ENCODE peak calls at places on chromosome 15, in six cellular contexts. One of them, this sample, is unnamed.

GRCh38 chr15:64634576-64635485 is 140.6 kb downstream of the RBPMS2 start:
- DNase-seq in endothelial cell of umbilical vein: peak; percentile 79
- DNase-seq in ascending aorta: no peak
- DNase-seq in ovary: no peak
- DNase-seq in naive thymus-derived CD4-positive, alpha-beta T cell: no peak
- DNase-seq in PC-3: no peak
- DNase-seq in this sample: no peak

GRCh38 chr15:87200149-87200548 is 1056.4 kb downstream of the NTRK3 start:
- DNase-seq in endothelial cell of umbilical vein: no peak
- DNase-seq in ascending aorta: no peak
- DNase-seq in ovary: no peak
- DNase-seq in naive thymus-derived CD4-positive, alpha-beta T cell: no peak
- DNase-seq in PC-3: no peak
- DNase-seq in this sample: no peak

GRCh38 chr15:79003301-79003700 is 58.5 kb upstream of the CTSH start:
- DNase-seq in endothelial cell of umbilical vein: no peak
- DNase-seq in ascending aorta: no peak
- DNase-seq in ovary: no peak
- DNase-seq in naive thymus-derived CD4-positive, alpha-beta T cell: no peak
- DNase-seq in PC-3: no peak
- DNase-seq in this sample: no peak

GRCh38 chr15:100131321-100132224 is 210.2 kb downstream of the ADAMTS17 start:
- DNase-seq in endothelial cell of umbilical vein: peak; percentile 25
- DNase-seq in ascending aorta: no peak
- DNase-seq in ovary: no peak
- DNase-seq in naive thymus-derived CD4-positive, alpha-beta T cell: no peak
- DNase-seq in PC-3: peak; percentile 56
- DNase-seq in this sample: no peak

GRCh38 chr15:65828566-65828965 is 36.5 kb upstream of the DENND4A start:
- DNase-seq in endothelial cell of umbilical vein: no peak
- DNase-seq in ascending aorta: no peak
- DNase-seq in ovary: no peak
- DNase-seq in naive thymus-derived CD4-positive, alpha-beta T cell: peak; percentile 79
- DNase-seq in PC-3: no peak
- DNase-seq in this sample: no peak

GRCh38 chr15:74817370-74817737 is 4.7 kb downstream of the LMAN1L start:
- DNase-seq in endothelial cell of umbilical vein: peak; percentile 43
- DNase-seq in ascending aorta: no peak
- DNase-seq in ovary: no peak
- DNase-seq in naive thymus-derived CD4-positive, alpha-beta T cell: no peak
- DNase-seq in PC-3: peak; percentile 75
- DNase-seq in this sample: no peak

GRCh38 chr15:99704444-99704838 is 28.8 kb downstream of the LYSMD4 start:
- DNase-seq in endothelial cell of umbilical vein: peak; percentile 92
- DNase-seq in ascending aorta: no peak
- DNase-seq in ovary: no peak
- DNase-seq in naive thymus-derived CD4-positive, alpha-beta T cell: peak; percentile 80
- DNase-seq in PC-3: peak; percentile 93
- DNase-seq in this sample: peak; percentile 90

GRCh38 chr15:69863446-69863845 is 234.3 kb downstream of the TLE3 start:
- DNase-seq in endothelial cell of umbilical vein: no peak
- DNase-seq in ascending aorta: no peak
- DNase-seq in ovary: no peak
- DNase-seq in naive thymus-derived CD4-positive, alpha-beta T cell: no peak
- DNase-seq in PC-3: no peak
- DNase-seq in this sample: no peak

GRCh38 chr15:29143909-29144308 is 125.7 kb downstream of the NSMCE3 start:
- DNase-seq in endothelial cell of umbilical vein: no peak
- DNase-seq in ascending aorta: no peak
- DNase-seq in ovary: no peak
- DNase-seq in naive thymus-derived CD4-positive, alpha-beta T cell: no peak
- DNase-seq in PC-3: peak; percentile 51
- DNase-seq in this sample: no peak

GRCh38 chr15:66085128-66085527 is 168.4 kb downstream of the MEGF11 start:
- DNase-seq in endothelial cell of umbilical vein: no peak
- DNase-seq in ascending aorta: no peak
- DNase-seq in ovary: no peak
- DNase-seq in naive thymus-derived CD4-positive, alpha-beta T cell: no peak
- DNase-seq in PC-3: peak; percentile 11
- DNase-seq in this sample: no peak

GRCh38 chr15:31550211-31550848 is 223.7 kb downstream of the KLF13 start:
- DNase-seq in endothelial cell of umbilical vein: no peak
- DNase-seq in ascending aorta: no peak
- DNase-seq in ovary: no peak
- DNase-seq in naive thymus-derived CD4-positive, alpha-beta T cell: no peak
- DNase-seq in PC-3: no peak
- DNase-seq in this sample: no peak

GRCh38 chr15:57259511-57260143 is 116.7 kb upstream of the CGNL1 start:
- DNase-seq in endothelial cell of umbilical vein: no peak
- DNase-seq in ascending aorta: no peak
- DNase-seq in ovary: no peak
- DNase-seq in naive thymus-derived CD4-positive, alpha-beta T cell: no peak
- DNase-seq in PC-3: no peak
- DNase-seq in this sample: no peak

GRCh38 chr15:90232941-90233700 is 620 bp downstream of the CIB1 start:
- DNase-seq in endothelial cell of umbilical vein: peak; percentile 52
- DNase-seq in ascending aorta: no peak
- DNase-seq in ovary: no peak
- DNase-seq in naive thymus-derived CD4-positive, alpha-beta T cell: no peak
- DNase-seq in PC-3: peak; percentile 60
- DNase-seq in this sample: no peak

GRCh38 chr15:42457445-42458442 is 33.2 kb downstream of the ZNF106 start:
- DNase-seq in endothelial cell of umbilical vein: peak; percentile 83
- DNase-seq in ascending aorta: peak; percentile 13
- DNase-seq in ovary: peak; percentile 66
- DNase-seq in naive thymus-derived CD4-positive, alpha-beta T cell: no peak
- DNase-seq in PC-3: no peak
- DNase-seq in this sample: no peak

GRCh38 chr15:82999905-83000671 is 11.4 kb downstream of the C15orf40 start:
- DNase-seq in endothelial cell of umbilical vein: peak; percentile 71
- DNase-seq in ascending aorta: no peak
- DNase-seq in ovary: no peak
- DNase-seq in naive thymus-derived CD4-positive, alpha-beta T cell: peak; percentile 57
- DNase-seq in PC-3: peak; percentile 75
- DNase-seq in this sample: no peak

GRCh38 chr15:69718916-69719315 is 266.3 kb downstream of the RPLP1 start:
- DNase-seq in endothelial cell of umbilical vein: no peak
- DNase-seq in ascending aorta: peak; percentile 49
- DNase-seq in ovary: no peak
- DNase-seq in naive thymus-derived CD4-positive, alpha-beta T cell: no peak
- DNase-seq in PC-3: no peak
- DNase-seq in this sample: no peak

GRCh38 chr15:80188293-80188692 is 35.5 kb downstream of the FAH start:
- DNase-seq in endothelial cell of umbilical vein: no peak
- DNase-seq in ascending aorta: no peak
- DNase-seq in ovary: no peak
- DNase-seq in naive thymus-derived CD4-positive, alpha-beta T cell: no peak
- DNase-seq in PC-3: no peak
- DNase-seq in this sample: no peak

GRCh38 chr15:56871180-56871579 is 47.3 kb upstream of the TCF12 start:
- DNase-seq in endothelial cell of umbilical vein: peak; percentile 85
- DNase-seq in ascending aorta: no peak
- DNase-seq in ovary: no peak
- DNase-seq in naive thymus-derived CD4-positive, alpha-beta T cell: no peak
- DNase-seq in PC-3: peak; percentile 80
- DNase-seq in this sample: no peak

GRCh38 chr15:83565553-83566159 is 88.3 kb upstream of the ADAMTSL3 start:
- DNase-seq in endothelial cell of umbilical vein: peak; percentile 21
- DNase-seq in ascending aorta: no peak
- DNase-seq in ovary: no peak
- DNase-seq in naive thymus-derived CD4-positive, alpha-beta T cell: no peak
- DNase-seq in PC-3: peak; percentile 71
- DNase-seq in this sample: no peak

GRCh38 chr15:62739082-62739481 is 303.5 kb upstream of the TPM1 start:
- DNase-seq in endothelial cell of umbilical vein: no peak
- DNase-seq in ascending aorta: no peak
- DNase-seq in ovary: no peak
- DNase-seq in naive thymus-derived CD4-positive, alpha-beta T cell: no peak
- DNase-seq in PC-3: peak; percentile 93
- DNase-seq in this sample: no peak

GRCh38 chr15:58987036-58987435 is 427 bp upstream of the RNF111 start:
- DNase-seq in endothelial cell of umbilical vein: no peak
- DNase-seq in ascending aorta: no peak
- DNase-seq in ovary: no peak
- DNase-seq in naive thymus-derived CD4-positive, alpha-beta T cell: no peak
- DNase-seq in PC-3: peak; percentile 7
- DNase-seq in this sample: no peak

GRCh38 chr15:69713726-69714559 is 261.3 kb downstream of the RPLP1 start:
- DNase-seq in endothelial cell of umbilical vein: no peak
- DNase-seq in ascending aorta: no peak
- DNase-seq in ovary: no peak
- DNase-seq in naive thymus-derived CD4-positive, alpha-beta T cell: peak; percentile 71
- DNase-seq in PC-3: peak; percentile 92
- DNase-seq in this sample: no peak

GRCh38 chr15:75024102-75024636 is 779 bp downstream of the PPCDC start:
- DNase-seq in endothelial cell of umbilical vein: peak; percentile 42
- DNase-seq in ascending aorta: no peak
- DNase-seq in ovary: no peak
- DNase-seq in naive thymus-derived CD4-positive, alpha-beta T cell: no peak
- DNase-seq in PC-3: peak; percentile 27
- DNase-seq in this sample: no peak

GRCh38 chr15:74799255-74799842 is 13.3 kb upstream of the LMAN1L start:
- DNase-seq in endothelial cell of umbilical vein: no peak
- DNase-seq in ascending aorta: no peak
- DNase-seq in ovary: no peak
- DNase-seq in naive thymus-derived CD4-positive, alpha-beta T cell: no peak
- DNase-seq in PC-3: no peak
- DNase-seq in this sample: no peak

DNA sequence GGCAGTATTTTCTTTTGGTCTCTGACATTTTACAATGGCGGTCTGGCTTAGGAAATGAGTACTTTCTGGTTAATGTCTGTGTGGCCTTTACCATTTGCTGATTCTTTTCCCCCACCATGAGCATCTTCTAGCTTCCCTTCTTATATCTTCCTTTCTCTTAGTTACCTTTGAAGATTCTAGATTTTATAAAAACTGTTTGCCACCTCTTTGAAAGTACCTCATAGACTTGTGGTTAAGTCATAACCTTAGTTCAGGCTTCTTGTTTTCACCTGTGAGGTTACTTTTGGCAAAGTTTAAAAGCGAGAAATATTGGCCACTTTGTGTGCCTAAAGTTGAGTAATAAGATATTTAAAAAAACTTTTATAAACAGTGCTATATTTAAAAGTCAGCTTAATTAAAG is 147.4 kb downstream of the FMN1 start:
- DNase-seq in endothelial cell of umbilical vein: no peak
- DNase-seq in ascending aorta: no peak
- DNase-seq in ovary: no peak
- DNase-seq in naive thymus-derived CD4-positive, alpha-beta T cell: peak; percentile 25
- DNase-seq in PC-3: no peak
- DNase-seq in this sample: no peak
- H3K9me3 ChIP-seq in endothelial cell of umbilical vein: no peaks in the 10 kb centered on the region
- H3K9me3 ChIP-seq in ascending aorta: no peaks in the 10 kb centered on the region
- H3K9me3 ChIP-seq in ovary: no peaks in the 10 kb centered on the region
- H3K9me3 ChIP-seq in naive thymus-derived CD4-positive, alpha-beta T cell: peaks cover 15% of the 10 kb centered on the region
- H3K9me3 ChIP-seq in PC-3: peaks cover 50% of the 10 kb centered on the region
- H3K9me3 ChIP-seq in this sample: no peaks in the 10 kb centered on the region

GRCh38 chr15:52037889-52038505 is 19.0 kb downstream of the MAPK6 start:
- DNase-seq in endothelial cell of umbilical vein: no peak
- DNase-seq in ascending aorta: no peak
- DNase-seq in ovary: no peak
- DNase-seq in naive thymus-derived CD4-positive, alpha-beta T cell: no peak
- DNase-seq in PC-3: no peak
- DNase-seq in this sample: no peak

GRCh38 chr15:52042051-52042851 is 23.2 kb downstream of the MAPK6 start:
- DNase-seq in endothelial cell of umbilical vein: no peak
- DNase-seq in ascending aorta: no peak
- DNase-seq in ovary: no peak
- DNase-seq in naive thymus-derived CD4-positive, alpha-beta T cell: no peak
- DNase-seq in PC-3: peak; percentile 33
- DNase-seq in this sample: no peak

DNA sequence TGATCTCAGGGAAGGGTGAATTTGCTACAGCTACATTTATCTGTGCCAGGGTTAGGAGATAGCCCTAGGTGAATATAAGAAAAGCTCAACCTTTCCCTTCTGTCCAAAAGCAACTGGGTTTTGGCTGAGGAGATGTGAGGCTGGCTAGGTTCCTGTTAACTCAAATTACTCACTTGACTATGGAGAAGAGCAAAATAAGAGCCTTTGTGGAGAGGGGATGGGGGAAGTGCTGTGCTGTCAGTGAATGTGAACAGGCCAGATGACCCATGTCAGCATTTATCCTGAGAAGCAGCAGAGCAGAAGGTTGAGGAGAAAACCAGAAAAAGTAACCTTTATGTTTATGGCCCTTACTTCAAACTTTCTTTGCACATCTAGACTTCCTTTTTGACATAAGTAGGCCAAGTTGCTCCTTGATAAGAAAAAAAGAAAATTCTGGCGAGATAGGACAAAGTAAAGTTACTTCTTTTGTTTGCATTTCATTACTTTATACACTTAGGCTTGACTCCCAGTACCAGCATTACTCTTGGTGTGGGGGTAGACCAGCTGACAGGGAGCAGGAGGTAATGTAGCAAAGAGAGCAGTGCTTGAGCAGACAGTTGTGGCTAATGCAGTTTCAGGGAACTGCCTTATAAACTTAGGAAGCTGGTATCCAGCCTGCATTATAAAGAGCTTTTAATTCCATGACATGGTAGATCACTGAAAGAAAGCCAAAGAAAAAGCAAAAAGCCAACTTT is 21.3 kb downstream of the MAPK6 start:
- DNase-seq in endothelial cell of umbilical vein: peak; percentile 21
- DNase-seq in ascending aorta: no peak
- DNase-seq in ovary: no peak
- DNase-seq in naive thymus-derived CD4-positive, alpha-beta T cell: no peak
- DNase-seq in PC-3: no peak
- DNase-seq in this sample: no peak
- H3K36me3 ChIP-seq in endothelial cell of umbilical vein: no peaks in the 10 kb centered on the region
- H3K36me3 ChIP-seq in ascending aorta: no peaks in the 10 kb centered on the region
- H3K36me3 ChIP-seq in ovary: no peaks in the 10 kb centered on the region
- H3K36me3 ChIP-seq in naive thymus-derived CD4-positive, alpha-beta T cell: no peaks in the 10 kb centered on the region
- H3K36me3 ChIP-seq in PC-3: no peaks in the 10 kb centered on the region
- H3K36me3 ChIP-seq in this sample: no peaks in the 10 kb centered on the region

GRCh38 chr15:96345560-96346389 is 15.3 kb downstream of the NR2F2 start:
- DNase-seq in endothelial cell of umbilical vein: peak; percentile 86
- DNase-seq in ascending aorta: no peak
- DNase-seq in ovary: peak; percentile 91
- DNase-seq in naive thymus-derived CD4-positive, alpha-beta T cell: no peak
- DNase-seq in PC-3: peak; percentile 38
- DNase-seq in this sample: peak; percentile 87
- H3K4me1 ChIP-seq in endothelial cell of umbilical vein: peaks cover 83% of the 10 kb centered on the region
- H3K4me1 ChIP-seq in ascending aorta: no peaks in the 10 kb centered on the region
- H3K4me1 ChIP-seq in ovary: peaks cover 10% of the 10 kb centered on the region
- H3K4me1 ChIP-seq in naive thymus-derived CD4-positive, alpha-beta T cell: no peaks in the 10 kb centered on the region
- H3K4me1 ChIP-seq in PC-3: no peaks in the 10 kb centered on the region
- H3K4me1 ChIP-seq in this sample: peaks cover 24% of the 10 kb centered on the region

DNA sequence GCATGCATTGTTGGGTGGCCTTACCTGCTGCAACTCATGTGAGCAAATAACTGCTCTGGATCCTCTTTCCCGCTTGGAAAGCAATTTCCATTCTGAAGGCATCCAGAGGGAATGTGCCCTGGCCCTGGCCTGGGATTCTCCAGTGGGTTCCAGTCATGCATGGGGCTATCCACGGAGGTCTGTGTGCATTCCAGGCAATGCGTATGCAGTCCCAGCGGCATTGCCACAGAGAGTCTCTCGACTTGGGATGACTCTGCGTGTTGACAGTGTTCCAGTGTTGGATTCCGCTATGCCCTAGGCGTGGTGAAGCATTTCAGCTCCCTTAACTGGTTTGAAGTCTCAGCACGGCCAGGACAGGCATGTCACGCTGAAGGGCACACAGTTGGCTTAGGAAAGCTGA is 113.9 kb downstream of the SNRPN start:
- DNase-seq in endothelial cell of umbilical vein: no peak
- DNase-seq in ascending aorta: no peak
- DNase-seq in ovary: no peak
- DNase-seq in naive thymus-derived CD4-positive, alpha-beta T cell: no peak
- DNase-seq in PC-3: no peak
- DNase-seq in this sample: no peak
- H3K9me3 ChIP-seq in endothelial cell of umbilical vein: peaks cover 79% of the 10 kb centered on the region
- H3K9me3 ChIP-seq in ascending aorta: peaks cover 100% of the 10 kb centered on the region
- H3K9me3 ChIP-seq in ovary: peaks cover 99% of the 10 kb centered on the region
- H3K9me3 ChIP-seq in naive thymus-derived CD4-positive, alpha-beta T cell: peaks cover 100% of the 10 kb centered on the region
- H3K9me3 ChIP-seq in PC-3: peaks cover 81% of the 10 kb centered on the region
- H3K9me3 ChIP-seq in this sample: peaks cover 100% of the 10 kb centered on the region

This sample was measured in tibial nerve.